ENCODE peak calls at places on chromosomes 5 and 9, in four cellular contexts. One of them, this sample, is unnamed. For H3K4me1, the result is how much of the 10 kb centered on the place peaks cover.

GRCh38 chr5:170348069-170348702 is 41.0 kb downstream of the KCNMB1 start:
- DNase-seq in HCT116: no peak
- DNase-seq in transverse colon: no peak
- DNase-seq in SK-N-SH: no peak
- DNase-seq in this sample: no peak

GRCh38 chr5:80098951-80099350 is 63.8 kb downstream of the THBS4 start:
- DNase-seq in transverse colon: no peak
- DNase-seq in SK-N-SH: no peak
- DNase-seq in HCT116: no peak
- DNase-seq in this sample: no peak

GRCh38 chr9:128771094-128771721 is 519 bp downstream of the ZER1 start:
- DNase-seq in SK-N-SH: no peak
- DNase-seq in HCT116: no peak
- DNase-seq in transverse colon: peak
- DNase-seq in this sample: peak

GRCh38 chr5:107381189-107381856 is 289.4 kb downstream of the EFNA5 start:
- DNase-seq in transverse colon: no peak
- DNase-seq in HCT116: peak
- DNase-seq in SK-N-SH: no peak
- DNase-seq in this sample: no peak

GRCh38 chr9:132752877-132753592 is 82.8 kb downstream of the GTF3C4 start:
- DNase-seq in transverse colon: no peak
- DNase-seq in HCT116: no peak
- DNase-seq in SK-N-SH: no peak
- DNase-seq in this sample: no peak

GRCh38 chr5:14179446-14179845 is 36.3 kb downstream of the TRIO start:
- DNase-seq in HCT116: no peak
- DNase-seq in SK-N-SH: no peak
- DNase-seq in transverse colon: no peak
- DNase-seq in this sample: no peak

GRCh38 chr9:88802533-88802932 is 188.7 kb upstream of the S1PR3 start:
- DNase-seq in transverse colon: no peak
- DNase-seq in SK-N-SH: no peak
- DNase-seq in HCT116: no peak
- DNase-seq in this sample: no peak

GRCh38 chr5:77638763-77639451 is 394 bp upstream of the OTP start:
- DNase-seq in transverse colon: no peak
- DNase-seq in HCT116: no peak
- DNase-seq in SK-N-SH: peak
- DNase-seq in this sample: no peak

GRCh38 chr9:93475856-93476255 is 22.5 kb upstream of the FAM120AOS start:
- DNase-seq in SK-N-SH: no peak
- DNase-seq in HCT116: no peak
- DNase-seq in transverse colon: no peak
- DNase-seq in this sample: no peak

GRCh38 chr9:89278997-89279739 is 31.8 kb upstream of the CKS2 start:
- DNase-seq in transverse colon: no peak
- DNase-seq in HCT116: peak
- DNase-seq in SK-N-SH: peak
- DNase-seq in this sample: no peak

GRCh38 chr9:92439921-92440750 is 15.9 kb upstream of the OMD start:
- DNase-seq in transverse colon: no peak
- DNase-seq in SK-N-SH: no peak
- DNase-seq in HCT116: no peak
- DNase-seq in this sample: no peak

GRCh38 chr5:57492632-57493031 is 10.0 kb upstream of the ACTBL2 start:
- DNase-seq in HCT116: no peak
- DNase-seq in SK-N-SH: no peak
- DNase-seq in transverse colon: no peak
- DNase-seq in this sample: no peak

GRCh38 chr5:178425621-178426068 is 164.5 kb downstream of the COL23A1 start:
- DNase-seq in HCT116: no peak
- DNase-seq in transverse colon: no peak
- DNase-seq in SK-N-SH: peak
- DNase-seq in this sample: no peak

GRCh38 chr9:2192356-2192979 is 177.3 kb downstream of the SMARCA2 start:
- DNase-seq in SK-N-SH: no peak
- DNase-seq in HCT116: no peak
- DNase-seq in transverse colon: no peak
- DNase-seq in this sample: no peak

GRCh38 chr9:21611896-21612295 is 129.8 kb upstream of the IFNE start:
- DNase-seq in transverse colon: no peak
- DNase-seq in HCT116: peak
- DNase-seq in SK-N-SH: no peak
- DNase-seq in this sample: no peak

GRCh38 chr5:23013395-23013994 is 160.4 kb upstream of the CDH12 start:
- DNase-seq in transverse colon: no peak
- DNase-seq in SK-N-SH: no peak
- DNase-seq in HCT116: no peak
- DNase-seq in this sample: no peak

GRCh38 chr5:84249918-84250635 is 134.6 kb downstream of the EDIL3 start:
- DNase-seq in transverse colon: no peak
- DNase-seq in HCT116: no peak
- DNase-seq in SK-N-SH: no peak
- DNase-seq in this sample: no peak

GRCh38 chr9:98164912-98165311 is 27.5 kb downstream of the CORO2A start:
- DNase-seq in transverse colon: no peak
- DNase-seq in SK-N-SH: no peak
- DNase-seq in HCT116: no peak
- DNase-seq in this sample: no peak

GRCh38 chr5:72470817-72471216 is 36.4 kb downstream of the ZNF366 start:
- DNase-seq in SK-N-SH: no peak
- DNase-seq in HCT116: no peak
- DNase-seq in transverse colon: no peak
- DNase-seq in this sample: no peak

GRCh38 chr5:149771216-149771973 is 41.3 kb downstream of the PPARGC1B start:
- DNase-seq in HCT116: no peak
- DNase-seq in transverse colon: peak
- DNase-seq in SK-N-SH: no peak
- DNase-seq in this sample: no peak

GRCh38 chr9:100112677-100113336 is 13.8 kb downstream of the INVS start:
- DNase-seq in transverse colon: no peak
- DNase-seq in HCT116: no peak
- DNase-seq in SK-N-SH: no peak
- DNase-seq in this sample: no peak

GRCh38 chr5:140806834-140807775 is at the start of gene PCDHA4:
- DNase-seq in transverse colon: peak
- DNase-seq in SK-N-SH: peak
- DNase-seq in HCT116: no peak
- DNase-seq in this sample: no peak

GRCh38 chr9:73575071-73575470 is 423.4 kb downstream of the ANXA1 start:
- DNase-seq in transverse colon: no peak
- DNase-seq in SK-N-SH: no peak
- DNase-seq in HCT116: no peak
- DNase-seq in this sample: no peak

GRCh38 chr5:54845567-54845941 is 139.8 kb downstream of the ESM1 start:
- DNase-seq in HCT116: no peak
- DNase-seq in transverse colon: no peak
- DNase-seq in SK-N-SH: no peak
- DNase-seq in this sample: no peak

GRCh38 chr5:163760498-163760897 is 255.1 kb downstream of the MAT2B start:
- DNase-seq in HCT116: no peak
- DNase-seq in transverse colon: no peak
- DNase-seq in SK-N-SH: no peak
- DNase-seq in this sample: no peak

GRCh38 chr9:69121155-69122085 is 52.7 kb upstream of the TJP2 start:
- DNase-seq in transverse colon: peak
- DNase-seq in HCT116: no peak
- DNase-seq in SK-N-SH: peak
- DNase-seq in this sample: peak

GRCh38 chr5:67371924-67372323 is 175.3 kb upstream of the CD180 start:
- DNase-seq in transverse colon: no peak
- DNase-seq in HCT116: no peak
- DNase-seq in SK-N-SH: no peak
- DNase-seq in this sample: no peak

GRCh38 chr5:67373518-67373917 is 176.9 kb upstream of the CD180 start:
- DNase-seq in transverse colon: no peak
- DNase-seq in HCT116: no peak
- DNase-seq in SK-N-SH: no peak
- DNase-seq in this sample: no peak

GRCh38 chr5:67372887-67373286 is 176.3 kb upstream of the CD180 start:
- DNase-seq in transverse colon: no peak
- DNase-seq in HCT116: no peak
- DNase-seq in SK-N-SH: no peak
- DNase-seq in this sample: no peak

GRCh38 chr5:67375606-67376005 is 179.0 kb upstream of the CD180 start:
- DNase-seq in SK-N-SH: no peak
- DNase-seq in transverse colon: no peak
- DNase-seq in HCT116: no peak
- DNase-seq in this sample: no peak

DNA sequence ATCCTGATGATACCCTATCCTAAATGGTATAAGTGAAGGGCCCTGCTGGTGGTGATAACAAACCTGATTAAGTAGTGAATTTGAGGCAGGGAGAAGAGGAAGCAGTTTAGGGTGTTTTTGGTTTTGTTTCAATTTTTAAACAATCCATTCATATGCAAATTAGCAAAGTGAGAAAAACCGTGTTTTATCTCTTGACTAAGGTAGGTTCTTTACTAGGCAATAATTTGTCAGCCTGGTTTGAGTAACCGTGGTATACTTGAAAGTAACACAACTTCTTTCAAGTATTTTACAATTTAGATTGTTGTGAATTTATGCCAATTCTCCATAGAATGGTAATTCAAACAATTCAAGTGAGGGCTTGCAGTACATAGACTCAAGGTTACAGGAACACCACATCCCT is 177.8 kb upstream of the CD180 start:
- DNase-seq in transverse colon: no peak
- DNase-seq in HCT116: no peak
- DNase-seq in SK-N-SH: no peak
- DNase-seq in this sample: no peak
- H3K4me1 ChIP-seq in transverse colon: under half
- H3K4me1 ChIP-seq in HCT116: under half
- H3K4me1 ChIP-seq in SK-N-SH: under half
- H3K4me1 ChIP-seq in this sample: under half

GRCh38 chr9:134418986-134419683 is 92.9 kb downstream of the RXRA start:
- DNase-seq in HCT116: no peak
- DNase-seq in transverse colon: no peak
- DNase-seq in SK-N-SH: no peak
- DNase-seq in this sample: no peak

GRCh38 chr9:134420974-134421432 is 94.7 kb downstream of the RXRA start:
- DNase-seq in transverse colon: peak
- DNase-seq in SK-N-SH: no peak
- DNase-seq in HCT116: no peak
- DNase-seq in this sample: no peak

GRCh38 chr9:134419684-134420076 is 93.4 kb downstream of the RXRA start:
- DNase-seq in transverse colon: no peak
- DNase-seq in SK-N-SH: peak
- DNase-seq in HCT116: no peak
- DNase-seq in this sample: no peak

GRCh38 chr9:134421888-134422287 is 95.6 kb downstream of the RXRA start:
- DNase-seq in HCT116: no peak
- DNase-seq in transverse colon: peak
- DNase-seq in SK-N-SH: no peak
- DNase-seq in this sample: no peak

GRCh38 chr9:134420281-134420835 is 94.1 kb downstream of the RXRA start:
- DNase-seq in SK-N-SH: no peak
- DNase-seq in HCT116: no peak
- DNase-seq in transverse colon: no peak
- DNase-seq in this sample: no peak
- H3K27ac ChIP-seq in SK-N-SH: no peak
- H3K27ac ChIP-seq in HCT116: no peak
- H3K27ac ChIP-seq in transverse colon: no peak
- H3K27ac ChIP-seq in this sample: no peak

DNA sequence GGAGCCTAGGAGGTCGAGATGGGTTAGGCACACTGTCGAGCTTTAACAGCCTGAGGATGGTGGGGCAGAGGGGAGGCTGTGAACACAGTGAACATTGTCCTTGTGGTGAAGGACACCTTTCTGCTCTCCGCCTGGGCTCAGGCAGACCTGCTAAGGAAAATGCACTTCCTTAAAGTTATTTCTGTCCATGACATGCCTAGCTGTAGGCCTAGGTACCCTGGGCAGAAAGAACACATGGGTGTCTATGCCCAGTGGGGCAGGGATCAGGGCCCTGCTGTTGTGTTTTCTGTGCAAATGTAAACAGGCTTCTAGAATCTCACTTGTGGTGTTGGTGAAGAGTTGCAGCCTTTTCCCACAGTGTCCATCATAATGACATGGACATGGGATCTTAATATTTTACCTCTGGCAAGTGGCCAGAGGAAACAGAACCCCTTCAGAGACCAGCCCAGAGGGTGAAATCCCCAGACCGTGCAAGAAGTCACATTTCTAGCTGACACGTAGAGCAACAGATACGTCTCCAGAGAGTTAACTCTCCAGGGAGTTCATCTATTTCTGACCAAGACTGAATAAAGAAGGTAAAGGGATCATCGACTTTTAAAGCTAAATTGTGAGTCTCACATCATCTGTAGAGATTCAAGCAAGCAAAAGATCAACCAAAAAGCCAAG is 79.2 kb downstream of the C9orf152 start:
- DNase-seq in SK-N-SH: no peak
- DNase-seq in HCT116: no peak
- DNase-seq in transverse colon: no peak
- DNase-seq in this sample: no peak
- TF ChIP-seq POLR2AphosphoS5 in SK-N-SH: no peak
- TF ChIP-seq POLR2AphosphoS5 in HCT116: no peak
- TF ChIP-seq POLR2AphosphoS5 in transverse colon: no peak
- TF ChIP-seq POLR2AphosphoS5 in this sample: no peak

GRCh38 chr9:131606896-131607567 is 61.7 kb downstream of the PRRT1B start:
- DNase-seq in transverse colon: no peak
- DNase-seq in HCT116: no peak
- DNase-seq in SK-N-SH: no peak
- DNase-seq in this sample: no peak

GRCh38 chr9:131610231-131610761 is 65.0 kb downstream of the PRRT1B start:
- DNase-seq in SK-N-SH: no peak
- DNase-seq in HCT116: no peak
- DNase-seq in transverse colon: no peak
- DNase-seq in this sample: no peak

GRCh38 chr9:131609116-131609830 is 64.0 kb downstream of the PRRT1B start:
- DNase-seq in SK-N-SH: no peak
- DNase-seq in transverse colon: no peak
- DNase-seq in HCT116: no peak
- DNase-seq in this sample: no peak

GRCh38 chr9:131607591-131607990 is 62.3 kb downstream of the PRRT1B start:
- DNase-seq in HCT116: no peak
- DNase-seq in transverse colon: no peak
- DNase-seq in SK-N-SH: no peak
- DNase-seq in this sample: no peak

DNA sequence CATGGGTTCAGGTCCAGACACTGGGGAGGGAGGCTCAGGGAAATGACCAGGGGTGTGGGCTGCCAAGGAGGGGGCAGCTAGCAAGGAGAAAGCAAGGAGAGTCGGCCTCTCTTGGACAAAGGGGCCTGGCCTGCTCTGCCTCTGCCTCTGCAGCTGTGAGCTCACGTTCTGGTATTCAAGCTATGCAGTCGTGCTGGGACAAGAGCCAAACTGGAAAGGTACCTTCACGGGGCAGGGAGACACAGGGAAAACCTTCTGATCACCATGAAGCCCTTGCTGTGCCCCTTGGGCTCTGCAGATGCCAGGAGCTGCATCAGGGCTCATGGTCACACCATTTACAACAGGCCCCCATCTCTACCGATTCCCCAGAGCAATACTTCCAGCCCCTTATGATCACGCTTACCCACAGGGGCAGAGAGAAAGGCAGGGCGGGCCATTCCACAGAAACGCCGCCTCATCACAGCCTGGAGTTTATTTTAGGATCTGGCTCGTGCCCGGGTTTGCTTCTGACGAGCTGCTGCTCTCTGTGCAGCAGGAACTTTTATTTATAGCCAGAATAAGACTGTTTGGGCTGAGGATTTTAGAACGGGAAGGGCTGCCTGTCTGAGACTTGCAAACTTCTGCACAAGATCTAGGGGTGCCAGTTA is 63.3 kb downstream of the PRRT1B start:
- DNase-seq in SK-N-SH: no peak
- DNase-seq in HCT116: peak
- DNase-seq in transverse colon: peak
- DNase-seq in this sample: peak
- H3K4me1 ChIP-seq in SK-N-SH: under half
- H3K4me1 ChIP-seq in HCT116: under half
- H3K4me1 ChIP-seq in transverse colon: under half
- H3K4me1 ChIP-seq in this sample: under half

This sample was measured in prostate gland.